ENCODE peak calls at places on chromosomes 7 and 10, in seven cellular contexts. E is transverse colon, H is PC-3, M is left ventricle myocardium inferior, U is fibroblast of the aortic adventitia, F is bronchial epithelial cell, S is glutamatergic neuron. Y is an unnamed sample.

GRCh38 chr10:86257683-86258082 is 108.9 kb downstream of the GRID1 start:
- DNase-seq in S (no peak), E (no peak), H (no peak), M (no peak), F (no peak), U (no peak), Y (no peak)

GRCh38 chr10:99560277-99561126 is 27.8 kb downstream of the NKX2-3 start:
- DNase-seq in U (peak; percentile 65), E (peak; percentile 59), H (peak; percentile 60), M (no peak), F (peak; percentile 44), S (peak; percentile 56), Y (no peak)

GRCh38 chr10:79940431-79940830 is 8.5 kb downstream of the SFTPD start:
- DNase-seq in S (no peak), H (no peak), F (no peak), U (no peak), M (no peak), E (no peak), Y (no peak)

GRCh38 chr10:89465196-89465595 is 50.8 kb downstream of the IFIT5 start:
- DNase-seq in E (no peak), M (no peak), F (no peak), S (no peak), U (no peak), H (no peak), Y (no peak)

GRCh38 chr10:95650232-95650631 is 6.3 kb downstream of the ALDH18A1 start:
- DNase-seq in M (no peak), H (peak; percentile 6), F (no peak), U (no peak), S (no peak), E (no peak), Y (no peak)

GRCh38 chr7:156820445-156821063 is 72.4 kb downstream of the LMBR1 start:
- DNase-seq in H (no peak), U (no peak), E (no peak), M (no peak), F (no peak), S (no peak), Y (no peak)

GRCh38 chr10:99537381-99538286 is 4.9 kb downstream of the NKX2-3 start:
- DNase-seq in S (peak; percentile 44), H (no peak), U (no peak), E (peak; percentile 26), M (no peak), F (no peak), Y (no peak)

GRCh38 chr7:107027208-107027607 is 17.3 kb upstream of the PRKAR2B start:
- DNase-seq in E (no peak), M (no peak), F (no peak), H (no peak), S (no peak), U (no peak), Y (no peak)

GRCh38 chr10:64519831-64520230 is 998.6 kb downstream of the REEP3 start:
- DNase-seq in M (no peak), S (no peak), E (no peak), H (no peak), F (no peak), U (no peak), Y (no peak)

GRCh38 chr7:139601176-139601575 is 77.7 kb downstream of the CLEC2L start:
- DNase-seq in U (no peak), M (no peak), E (no peak), H (no peak), F (no peak), S (no peak), Y (no peak)

GRCh38 chr10:34716958-34717357 is 98.1 kb downstream of the PARD3 start:
- DNase-seq in H (peak; percentile 81), F (no peak), E (no peak), S (no peak), M (no peak), U (no peak), Y (no peak)

GRCh38 chr10:47296111-47296894 is 3.7 kb upstream of the GDF10 start:
- DNase-seq in U (peak; percentile 7), S (no peak), H (no peak), F (no peak), E (no peak), M (no peak), Y (no peak)

GRCh38 chr10:47298730-47299129 is 1.3 kb upstream of the GDF10 start:
- DNase-seq in E (no peak), H (no peak), F (no peak), S (no peak), M (no peak), U (no peak), Y (no peak)

GRCh38 chr10:47299611-47299988 is 397 bp upstream of the GDF10 start:
- DNase-seq in U (no peak), H (no peak), E (no peak), F (no peak), M (no peak), S (no peak), Y (no peak)

GRCh38 chr10:47296941-47297340 is 3.1 kb upstream of the GDF10 start:
- DNase-seq in M (no peak), S (no peak), H (no peak), E (no peak), U (no peak), F (no peak), Y (no peak)

DNA sequence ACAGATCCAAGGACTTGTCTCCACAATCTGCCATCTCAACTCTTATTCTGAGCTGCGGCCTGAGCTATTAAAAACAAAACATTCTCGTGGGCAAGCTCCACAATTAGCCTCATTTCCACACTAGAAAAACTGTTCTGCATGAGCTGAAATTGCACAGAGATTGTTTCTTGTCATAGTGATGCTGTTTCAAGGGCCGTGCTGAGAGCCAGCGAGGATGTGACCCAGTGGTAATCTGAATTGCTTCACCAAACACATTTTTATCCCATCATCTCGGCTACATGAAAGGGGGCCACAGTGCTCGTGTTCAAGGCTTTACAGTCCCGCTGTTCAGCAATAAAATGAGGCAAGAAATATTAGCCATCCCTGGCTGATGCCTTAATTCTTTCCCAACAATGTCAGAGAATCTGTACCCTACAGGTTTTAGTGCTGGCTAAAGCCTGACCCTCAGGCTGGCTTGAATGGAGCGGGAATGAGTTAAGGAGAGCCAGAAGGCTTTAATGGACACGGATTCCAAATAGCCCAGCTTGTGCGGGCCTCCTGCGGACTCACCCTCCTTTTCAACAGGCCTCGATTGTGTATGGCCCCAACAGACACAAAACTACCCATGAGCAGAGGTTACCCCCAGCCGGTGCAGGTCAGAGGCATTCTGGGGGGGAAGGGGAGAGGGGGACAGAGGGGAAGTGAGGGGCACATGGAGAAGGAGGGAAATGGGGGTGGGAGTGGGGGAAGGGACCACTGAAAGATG is 2.0 kb upstream of the GDF10 start:
- DNase-seq in S (no peak), E (no peak), U (no peak), H (no peak), M (no peak), F (no peak), Y (peak; percentile 21)
- TF ChIP-seq CTCF in S (no peak), E (no peak), U (no peak), H (no peak), M (no peak), F (no peak), Y (no peak)

DNA sequence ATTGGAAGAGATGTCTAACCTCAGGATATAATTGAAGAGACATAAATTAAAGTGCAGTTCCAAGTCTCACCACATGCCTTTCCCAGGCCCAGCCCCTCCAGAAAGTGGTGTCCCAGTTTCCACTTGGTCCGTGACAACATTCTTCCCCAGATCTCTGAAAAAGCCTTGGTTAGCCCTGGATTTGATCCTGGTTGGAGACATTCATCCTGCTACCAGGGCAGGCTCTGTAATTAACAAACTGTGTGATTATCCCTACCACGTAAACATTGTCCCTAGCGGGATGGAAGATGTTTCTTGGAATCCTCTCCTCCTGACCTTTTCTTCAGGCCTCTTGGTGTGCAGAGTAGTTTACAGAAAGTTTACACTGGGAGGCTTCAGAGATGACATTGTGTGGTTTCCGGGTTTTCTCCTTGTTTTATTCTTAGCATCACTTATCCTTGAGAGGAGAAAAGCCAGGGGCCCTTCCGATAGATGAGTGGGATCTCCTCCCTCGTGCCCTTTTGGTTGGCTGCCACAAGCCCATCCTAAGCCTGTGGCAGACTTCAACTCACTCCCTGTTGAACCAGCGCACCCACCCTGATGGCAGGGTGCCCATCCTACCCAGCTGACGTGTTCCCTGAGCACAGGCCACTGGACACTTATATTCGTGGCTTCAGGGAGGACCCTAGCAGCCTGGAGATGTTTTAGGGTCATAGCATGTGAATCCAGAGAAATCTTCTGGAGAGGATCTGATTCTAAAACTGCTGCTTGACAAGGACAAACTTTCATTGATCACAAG is 83.9 kb downstream of the COL13A1 start:
- DNase-seq in F (no peak), S (no peak), E (no peak), M (no peak), H (peak; percentile 48), U (no peak), Y (no peak)
- TF ChIP-seq CTCF in F (peak; percentile 44), S (peak; percentile 81), E (peak; percentile 42), M (peak; percentile 46), H (peak; percentile 64), U (peak; percentile 55), Y (peak; percentile 70)

GRCh38 chr7:128268233-128268632 is 27.2 kb downstream of the LEP start:
- DNase-seq in M (no peak), E (no peak), H (no peak), S (no peak), U (no peak), F (no peak), Y (no peak)

GRCh38 chr7:128274246-128274889 is 33.3 kb downstream of the LEP start:
- DNase-seq in M (no peak), E (no peak), F (no peak), H (no peak), U (no peak), S (no peak), Y (no peak)

GRCh38 chr7:128271471-128272454 is 30.7 kb downstream of the LEP start:
- DNase-seq in M (no peak), U (no peak), F (no peak), S (no peak), E (no peak), H (no peak), Y (no peak)

GRCh38 chr7:128266891-128267839 is 26.1 kb downstream of the LEP start:
- DNase-seq in F (peak; percentile 83), S (peak; percentile 66), E (peak; percentile 43), M (peak; percentile 54), H (peak; percentile 13), U (peak; percentile 78), Y (no peak)

GRCh38 chr7:128270799-128271411 is 29.8 kb downstream of the LEP start:
- DNase-seq in H (no peak), M (peak; percentile 27), F (no peak), S (no peak), U (no peak), E (no peak), Y (no peak)
- TF ChIP-seq CTCF in H (no peak), M (peak; percentile 25), F (peak; percentile 32), S (no peak), U (peak; percentile 16), E (no peak), Y (no peak)

DNA sequence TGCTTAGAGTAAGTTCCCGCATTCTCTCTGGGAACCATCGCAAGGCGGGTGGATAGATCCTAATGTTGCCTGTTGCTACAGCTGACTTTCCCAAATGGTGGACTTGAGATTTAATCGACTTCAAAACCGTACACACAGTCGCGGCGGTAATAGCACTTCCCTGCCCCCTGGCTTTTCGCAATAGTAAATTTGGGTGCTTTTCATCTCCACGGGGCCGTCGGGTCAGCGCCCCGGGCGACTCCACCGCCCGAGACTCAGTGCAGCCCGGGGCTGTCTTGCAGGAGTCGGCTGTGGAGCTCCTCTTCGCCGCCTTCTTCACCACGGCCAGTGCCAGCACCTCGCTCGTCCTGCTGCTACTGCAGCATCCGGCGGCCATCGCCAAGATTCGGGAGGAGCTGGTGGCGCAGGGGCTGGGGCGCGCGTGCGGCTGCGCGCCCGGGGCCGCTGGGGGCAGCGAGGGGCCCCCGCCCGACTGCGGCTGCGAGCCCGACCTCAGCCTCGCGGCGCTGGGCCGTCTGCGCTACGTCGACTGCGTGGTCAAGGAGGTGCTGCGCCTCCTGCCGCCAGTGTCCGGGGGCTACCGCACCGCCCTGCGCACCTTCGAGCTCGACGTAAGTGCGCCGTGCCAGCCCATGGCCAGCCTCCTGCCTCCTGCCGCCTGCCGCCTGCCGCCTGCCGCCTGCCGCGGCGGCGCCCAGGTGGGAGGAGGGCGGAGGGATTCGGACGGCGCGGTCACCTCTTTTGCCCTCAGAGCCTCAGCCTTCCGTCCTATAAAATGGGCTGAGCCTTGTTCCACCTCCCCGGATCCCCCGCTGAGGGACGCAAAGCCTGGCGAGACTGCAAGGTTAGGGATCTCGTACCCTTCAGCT is 5.3 kb downstream of the CYP26C1 start:
- DNase-seq in H (no peak), S (peak; percentile 42), M (no peak), U (no peak), F (no peak), E (no peak), Y (no peak)
- TF ChIP-seq CTCF in H (no peak), S (no peak), M (no peak), U (no peak), F (no peak), E (no peak), Y (peak; percentile 56)